ENCODE peak calls at places on chromosomes 2 and 18, in five cellular contexts. I is K562, L is SK-N-SH, C is HepG2, N is GM12878. F is an unnamed sample.

GRCh38 chr18:74155276-74155675 is 7.0 kb downstream of the TIMM21 start:
- DNase-seq in C (no peak), L (no peak), N (no peak), I (no peak), F (no peak)

GRCh38 chr2:222440670-222441422 is 16.5 kb downstream of the SGPP2 start:
- DNase-seq in I (no peak), L (no peak), C (peak), N (no peak), F (no peak)

GRCh38 chr2:6748399-6748798 is 117.3 kb downstream of the CMPK2 start:
- DNase-seq in L (no peak), C (no peak), I (no peak), N (no peak), F (no peak)

GRCh38 chr2:98324181-98324580 is 22.1 kb upstream of the CNGA3 start:
- DNase-seq in N (no peak), L (no peak), I (no peak), C (no peak), F (no peak)

GRCh38 chr2:38076710-38077430 is 919 bp upstream of the CYP1B1 start:
- DNase-seq in L (peak), I (no peak), N (no peak), C (no peak), F (peak)

GRCh38 chr2:184031402-184032147 is 566.8 kb upstream of the ZNF804A start:
- DNase-seq in C (no peak), I (no peak), L (no peak), N (no peak), F (no peak)

GRCh38 chr2:134075204-134075603 is 178.7 kb upstream of the MGAT5 start:
- DNase-seq in L (no peak), C (no peak), I (no peak), N (no peak), F (no peak)

GRCh38 chr2:164538250-164538866 is 82.9 kb downstream of the GRB14 start:
- DNase-seq in L (peak), N (no peak), I (peak), C (peak), F (peak)

GRCh38 chr18:77055429-77056310 is 76.9 kb downstream of the MBP start:
- DNase-seq in C (no peak), L (no peak), N (no peak), I (no peak), F (no peak)

GRCh38 chr2:112547333-112547732 is 5.1 kb downstream of the POLR1B start:
- DNase-seq in C (peak), L (no peak), N (no peak), I (no peak), F (no peak)

GRCh38 chr2:24893934-24894333 is 26.1 kb downstream of the ADCY3 start:
- DNase-seq in N (no peak), I (no peak), L (no peak), C (no peak), F (no peak)

GRCh38 chr2:240134956-240135520 is 1.1 kb downstream of the COPS9 start:
- DNase-seq in N (no peak), L (no peak), C (no peak), I (no peak), F (no peak)

GRCh38 chr2:209208211-209208610 is 215.6 kb upstream of the MAP2 start:
- DNase-seq in C (peak), L (peak), N (no peak), I (peak), F (peak)

GRCh38 chr2:236205867-236206645 is 37.9 kb upstream of the GBX2 start:
- DNase-seq in L (no peak), C (no peak), N (no peak), I (no peak), F (no peak)

GRCh38 chr2:160426604-160427003 is 67.0 kb downstream of the RBMS1 start:
- DNase-seq in I (no peak), N (no peak), C (no peak), L (no peak), F (no peak)

GRCh38 chr2:170521299-170521698 is 193.8 kb upstream of the SP5 start:
- DNase-seq in L (no peak), C (no peak), N (no peak), I (no peak), F (no peak)

GRCh38 chr2:115162454-115163293 is 720.2 kb downstream of the DPP10 start:
- DNase-seq in N (no peak), L (peak), I (no peak), C (no peak), F (no peak)

GRCh38 chr2:112887904-112888303 is 23.1 kb upstream of the IL37 start:
- DNase-seq in C (no peak), L (no peak), I (no peak), N (no peak), F (no peak)

GRCh38 chr2:239465017-239466001 is 64.5 kb upstream of the HDAC4 start:
- DNase-seq in N (no peak), L (no peak), I (no peak), C (no peak), F (no peak)

GRCh38 chr2:216501854-216502253 is 3.2 kb downstream of the RPL37A start:
- DNase-seq in N (no peak), I (no peak), L (no peak), C (no peak), F (no peak)
- TF ChIP-seq JUND in N (no peak), I (no peak), L (no peak), C (no peak), F (no peak)

DNA sequence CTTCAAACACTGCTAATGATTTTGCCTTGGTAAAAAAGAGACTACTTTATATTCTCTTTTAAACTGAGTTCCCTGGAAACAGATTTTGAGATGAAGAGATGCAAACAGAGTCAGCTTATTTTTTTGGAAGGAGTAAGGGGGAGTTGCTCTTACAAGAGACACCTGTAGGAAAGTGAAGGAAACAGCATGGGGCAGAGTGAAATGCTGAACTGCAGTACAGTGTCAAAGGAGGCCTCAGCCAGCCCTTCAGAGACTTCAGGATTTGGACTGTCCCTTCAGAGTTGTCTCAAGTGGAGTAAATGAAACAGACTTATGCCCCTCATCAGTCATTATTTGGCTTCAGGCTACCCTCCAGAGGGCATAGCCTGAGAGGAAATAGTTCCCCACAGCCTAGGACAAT is 11.2 kb upstream of the FAP start:
- DNase-seq in I (no peak), N (no peak), C (no peak), L (no peak), F (no peak)
- TF ChIP-seq REST in I (no peak), N (no peak), C (no peak), L (no peak), F (no peak)

GRCh38 chr2:178304262-178304661 is 110.0 kb downstream of the OSBPL6 start:
- DNase-seq in I (no peak), C (no peak), L (no peak), N (no peak), F (no peak)

GRCh38 chr2:178309541-178309940 is 115.2 kb downstream of the OSBPL6 start:
- DNase-seq in L (no peak), N (no peak), C (no peak), I (no peak), F (no peak)

GRCh38 chr2:178301595-178302324 is 107.4 kb downstream of the OSBPL6 start:
- DNase-seq in N (no peak), L (no peak), I (no peak), C (no peak), F (no peak)

GRCh38 chr2:178306351-178307073 is 112.2 kb downstream of the OSBPL6 start:
- DNase-seq in N (peak), L (peak), I (peak), C (peak), F (peak)
- TF ChIP-seq JUND in N (no peak), L (no peak), I (peak), C (no peak), F (no peak)

GRCh38 chr2:166351319-166351718 is 24.4 kb downstream of the SCN9A start:
- DNase-seq in I (no peak), L (no peak), N (no peak), C (no peak), F (no peak)
- TF ChIP-seq REST in I (no peak), L (no peak), N (no peak), C (no peak), F (no peak)

DNA sequence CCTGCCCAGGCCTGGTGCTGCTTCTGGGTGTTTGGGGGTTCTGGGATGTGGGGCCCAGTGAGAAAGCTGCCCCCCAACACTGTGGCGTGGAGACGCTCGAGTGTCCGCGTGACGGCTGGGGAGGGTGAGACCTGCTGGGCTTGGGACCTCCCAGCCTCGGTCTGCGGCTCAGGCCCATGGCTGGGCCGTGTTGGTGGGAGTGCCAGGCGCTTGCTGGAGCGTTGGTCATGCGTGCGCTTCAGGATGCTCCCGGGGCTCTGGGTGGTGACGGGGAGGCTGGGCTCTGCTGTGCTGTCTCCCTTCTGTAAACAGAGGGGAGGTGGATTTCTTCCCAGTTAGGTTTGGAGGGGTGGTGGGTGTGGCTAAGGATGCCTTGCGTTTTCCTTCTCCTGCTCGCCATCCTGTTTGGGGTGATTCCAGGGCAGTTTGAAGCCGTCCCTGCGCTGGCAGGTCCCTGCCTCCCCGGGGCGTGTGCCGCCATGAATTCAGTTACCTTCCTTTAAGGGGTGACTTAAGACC is 604 bp downstream of the GAL3ST2 start:
- DNase-seq in I (no peak), N (no peak), C (no peak), L (peak), F (no peak)
- TF ChIP-seq JUND in I (no peak), N (no peak), C (no peak), L (no peak), F (no peak)

GRCh38 chr2:106076941-106077340 is 117.2 kb downstream of the UXS1 start:
- DNase-seq in C (no peak), L (no peak), N (no peak), I (no peak), F (no peak)

GRCh38 chr2:106078091-106078490 is 116.0 kb downstream of the UXS1 start:
- DNase-seq in L (no peak), N (no peak), C (no peak), I (no peak), F (no peak)

GRCh38 chr2:106073608-106074406 is 120.3 kb downstream of the UXS1 start:
- DNase-seq in L (no peak), I (no peak), C (no peak), N (no peak), F (no peak)

GRCh38 chr2:106070181-106070580 is 123.9 kb downstream of the UXS1 start:
- DNase-seq in N (no peak), L (no peak), C (no peak), I (no peak), F (no peak)

DNA sequence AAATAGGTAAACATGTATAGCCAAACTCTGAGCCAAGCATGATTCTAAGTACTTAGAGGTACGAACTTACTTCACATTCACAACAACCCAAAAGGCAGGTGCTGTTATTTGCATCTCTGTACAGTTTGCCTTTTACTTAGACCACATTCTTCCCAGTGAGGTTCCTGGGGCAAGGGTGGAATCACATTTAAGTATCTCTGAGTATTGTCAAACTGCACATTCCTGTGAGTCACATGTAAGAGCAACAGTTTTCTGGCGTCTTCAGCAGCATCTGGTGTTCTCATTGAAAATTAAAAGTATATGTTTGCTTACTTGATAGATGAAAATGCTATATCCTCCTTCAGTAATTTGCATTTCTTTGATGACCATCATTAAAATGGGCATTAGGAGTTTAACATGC is 119.1 kb downstream of the UXS1 start:
- DNase-seq in I (no peak), L (no peak), C (no peak), N (no peak), F (no peak)
- TF ChIP-seq REST in I (no peak), L (no peak), C (no peak), N (no peak), F (no peak)